ENCODE peak calls at places on chromosomes 7 and 10, in eight cellular contexts. X, E, P, K, Q, T, B and I are unnamed samples. For H3K4me1, the result is how much of the 10 kb centered on the place peaks cover.

GRCh38 chr10:47438857-47439474 is 44.9 kb downstream of the ANXA8 start:
- DNase-seq in X (no peak), P (peak), B (peak), E (peak), Q (no peak), K (peak), T (peak), I (no peak)

GRCh38 chr10:14880201-14880600 is 1.5 kb downstream of the SUV39H2 start:
- DNase-seq in B (no peak), Q (no peak), P (no peak), X (no peak), K (no peak), T (no peak), E (no peak), I (no peak)

GRCh38 chr7:130632111-130632510 is 36.4 kb downstream of the COPG2 start:
- DNase-seq in X (no peak), Q (no peak), E (no peak), P (no peak), T (no peak), K (no peak), B (no peak), I (no peak)

GRCh38 chr7:128920913-128921582 is 10.5 kb upstream of the KCP start:
- DNase-seq in X (no peak), P (no peak), T (no peak), Q (no peak), K (no peak), E (no peak), B (no peak), I (peak)

GRCh38 chr7:18890885-18891621 is 226.4 kb downstream of the TWIST1 start:
- DNase-seq in X (no peak), B (no peak), P (no peak), K (no peak), Q (no peak), T (no peak), E (no peak), I (no peak)

GRCh38 chr7:94003446-94004023 is 620 bp downstream of the BET1 start:
- DNase-seq in T (no peak), B (peak), P (no peak), E (no peak), Q (no peak), K (no peak), X (peak), I (no peak)

GRCh38 chr7:68417659-68418058 is 1180.6 kb upstream of the AUTS2 start:
- DNase-seq in P (no peak), K (no peak), X (no peak), T (peak), Q (no peak), E (no peak), B (no peak), I (no peak)

GRCh38 chr10:27620425-27621397 is 116.6 kb downstream of the RAB18 start:
- DNase-seq in X (peak), B (no peak), Q (peak), E (no peak), P (no peak), K (no peak), T (no peak), I (peak)

GRCh38 chr7:6730343-6730633 is 23.5 kb upstream of the ZNF12 start:
- DNase-seq in T (no peak), Q (no peak), P (no peak), K (no peak), E (no peak), X (no peak), B (no peak), I (no peak)

GRCh38 chr10:101938316-101939272 is 95.0 kb upstream of the KCNIP2 start:
- DNase-seq in X (no peak), B (peak), E (no peak), P (no peak), K (no peak), Q (peak), T (peak), I (no peak)

GRCh38 chr7:64098-64521 is 128.3 kb upstream of the FAM20C start:
- DNase-seq in E (peak), T (peak), K (peak), P (peak), Q (peak), B (peak), X (peak), I (peak)

GRCh38 chr7:36301914-36302771 is 87.5 kb upstream of the ANLN start:
- DNase-seq in Q (no peak), P (no peak), K (peak), X (no peak), B (no peak), T (no peak), E (no peak), I (no peak)

GRCh38 chr10:80589726-80590373 is 52.1 kb downstream of the SH2D4B start:
- DNase-seq in B (no peak), X (no peak), P (no peak), E (no peak), Q (no peak), T (no peak), K (no peak), I (no peak)

GRCh38 chr7:54778696-54779285 is 19.8 kb upstream of the SEC61G start:
- DNase-seq in B (no peak), T (no peak), K (no peak), E (no peak), P (no peak), X (no peak), Q (no peak), I (no peak)

GRCh38 chr10:119350529-119351001 is 143.2 kb downstream of the GRK5 start:
- DNase-seq in Q (no peak), K (no peak), E (no peak), P (no peak), B (no peak), X (no peak), T (no peak), I (no peak)

GRCh38 chr7:6035165-6035564 is 4.0 kb downstream of the ANKRD61 start:
- DNase-seq in B (no peak), T (no peak), P (no peak), E (no peak), K (no peak), X (no peak), Q (no peak), I (no peak)

GRCh38 chr10:29067161-29067560 is 221.7 kb upstream of the LYZL1 start:
- DNase-seq in X (no peak), T (no peak), Q (no peak), P (no peak), K (no peak), E (no peak), B (no peak), I (no peak)

GRCh38 chr10:119680050-119680449 is 28.9 kb downstream of the BAG3 start:
- DNase-seq in E (no peak), X (no peak), T (peak), P (no peak), B (no peak), Q (no peak), K (no peak), I (no peak)

GRCh38 chr7:154473360-154473759 is 421.2 kb downstream of the DPP6 start:
- DNase-seq in B (no peak), T (no peak), X (no peak), P (no peak), Q (no peak), K (no peak), E (no peak), I (no peak)

GRCh38 chr10:15814565-15814964 is 45.7 kb downstream of the MINDY3 start:
- DNase-seq in E (no peak), T (no peak), K (no peak), X (no peak), B (no peak), Q (no peak), P (no peak), I (no peak)

GRCh38 chr10:123896217-123896927 is 4.8 kb upstream of the CPXM2 start:
- DNase-seq in P (no peak), B (no peak), X (no peak), Q (no peak), T (no peak), E (no peak), K (no peak), I (no peak)

GRCh38 chr7:5630670-5631069 is 150.8 kb downstream of the RNF216 start:
- DNase-seq in E (no peak), K (no peak), Q (no peak), P (no peak), B (no peak), X (no peak), T (no peak), I (peak)

GRCh38 chr10:122259075-122259466 is 12.0 kb upstream of the BTBD16 start:
- DNase-seq in B (no peak), T (no peak), Q (no peak), K (peak), X (no peak), P (no peak), E (no peak), I (no peak)

GRCh38 chr7:44112997-44113763 is 9.0 kb downstream of the AEBP1 start:
- DNase-seq in T (no peak), E (no peak), X (no peak), B (no peak), P (no peak), K (no peak), Q (no peak), I (no peak)

GRCh38 chr7:2698581-2699288 is 10.7 kb downstream of the AMZ1 start:
- DNase-seq in X (no peak), Q (no peak), T (no peak), B (no peak), K (no peak), P (no peak), E (no peak), I (no peak)

GRCh38 chr7:151742713-151743480 is 134.0 kb downstream of the PRKAG2 start:
- DNase-seq in T (no peak), Q (no peak), B (no peak), E (no peak), K (no peak), X (no peak), P (no peak), I (no peak)

GRCh38 chr10:112634096-112634830 is 187.2 kb downstream of the VTI1A start:
- DNase-seq in X (no peak), T (no peak), B (no peak), Q (no peak), K (no peak), E (no peak), P (no peak), I (no peak)

GRCh38 chr7:6250364-6250833 is 22.0 kb downstream of the CYTH3 start:
- DNase-seq in X (no peak), E (no peak), Q (no peak), B (no peak), K (no peak), P (no peak), T (no peak), I (no peak)

GRCh38 chr10:31100176-31100575 is 68.5 kb upstream of the ZNF438 start:
- DNase-seq in B (no peak), T (no peak), K (no peak), P (no peak), X (no peak), Q (no peak), E (no peak), I (no peak)
- H3K27ac ChIP-seq in B (no peak), T (no peak), K (no peak), P (no peak), X (no peak), Q (no peak), E (no peak), I (no peak)

DNA sequence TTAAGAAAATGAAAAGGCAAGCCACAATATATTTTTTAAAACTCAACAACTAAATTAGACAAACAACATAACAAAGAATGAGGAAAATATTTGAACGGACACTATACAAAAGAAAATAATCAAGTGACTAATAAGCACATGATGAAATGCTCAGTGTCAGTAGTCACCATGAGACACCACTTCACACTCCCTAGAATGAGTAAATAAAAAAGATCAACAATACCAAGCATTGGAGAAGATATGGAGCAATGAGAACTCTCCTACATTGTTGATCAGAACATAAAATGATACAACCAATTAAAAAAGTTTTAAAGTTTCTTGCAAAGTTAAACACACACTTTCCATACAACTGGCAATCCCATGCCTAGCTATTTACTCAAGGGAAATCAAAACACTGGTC is 222.2 kb downstream of the C7orf25 start:
- DNase-seq in K (no peak), Q (no peak), T (no peak), P (no peak), E (no peak), B (no peak), X (no peak), I (no peak)
- TF ChIP-seq POLR2A in K (no peak), Q (no peak), T (no peak), P (no peak), E (no peak), B (no peak), X (no peak), I (no peak)

DNA sequence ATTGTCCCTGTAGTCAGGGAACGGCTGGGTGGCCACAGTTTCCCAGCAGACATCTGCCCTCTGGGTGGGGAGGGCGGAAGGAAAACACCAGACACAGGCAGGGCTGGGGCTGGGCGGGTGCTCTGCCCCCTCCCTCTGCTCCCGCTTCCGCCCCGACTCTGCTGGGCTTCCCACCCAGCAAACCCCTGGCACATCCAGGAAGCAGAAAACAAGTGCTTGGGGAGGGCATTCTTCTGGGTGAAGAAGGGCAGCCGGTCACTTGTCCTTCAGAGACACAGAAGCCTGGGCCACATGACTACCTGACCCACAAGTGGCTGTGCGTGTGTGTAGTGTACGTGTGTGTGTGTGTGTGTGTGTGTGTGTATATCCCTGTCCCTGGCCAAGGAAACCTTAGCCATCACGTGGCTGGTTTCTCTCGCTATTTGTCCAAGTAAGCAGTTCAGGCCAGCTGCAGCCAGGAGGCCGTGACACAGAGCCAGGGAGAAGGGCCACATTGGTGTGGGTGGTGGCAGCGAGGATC is 77.9 kb downstream of the ZMIZ1 start:
- DNase-seq in Q (peak), E (peak), P (peak), T (no peak), X (peak), K (peak), B (peak), I (peak)
- H3K4me1 ChIP-seq in Q (half or more), E (half or more), P (half or more), T (half or more), X (half or more), K (half or more), B (half or more), I (half or more)

DNA sequence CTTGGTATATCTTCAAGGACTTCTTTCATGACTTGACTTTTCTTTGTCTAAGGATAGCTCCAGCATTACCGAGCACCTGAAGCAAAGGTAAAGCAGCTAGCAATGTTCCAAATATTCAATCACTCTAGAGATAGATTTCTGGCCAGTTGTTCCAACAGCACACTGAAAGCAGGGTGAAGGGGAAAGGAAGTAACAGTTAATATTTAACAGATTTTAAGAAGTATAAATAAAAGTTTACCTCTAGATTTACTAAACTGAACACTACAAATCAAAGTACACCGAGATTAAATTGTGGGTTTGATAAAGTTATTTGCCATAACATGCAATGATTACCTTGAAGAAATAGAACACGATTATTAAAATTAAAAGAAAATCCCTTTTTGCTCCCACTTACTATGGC is 70.9 kb upstream of the GRID1 start:
- DNase-seq in X (no peak), T (no peak), E (no peak), P (no peak), B (no peak), Q (no peak), K (no peak), I (no peak)
- H3K27ac ChIP-seq in X (no peak), T (peak), E (peak), P (no peak), B (no peak), Q (no peak), K (no peak), I (no peak)

GRCh38 chr10:87506988-87507387 is 2.3 kb downstream of the MINPP1 start:
- DNase-seq in P (no peak), Q (no peak), E (no peak), T (no peak), X (no peak), K (no peak), B (no peak), I (no peak)
- TF ChIP-seq POLR2A in P (no peak), Q (no peak), E (no peak), T (no peak), X (no peak), K (no peak), B (no peak), I (no peak)

GRCh38 chr7:103644319-103644718 is 198.3 kb upstream of the SLC26A5 start:
- DNase-seq in T (no peak), K (no peak), Q (no peak), X (no peak), B (no peak), P (no peak), E (no peak), I (no peak)
- H3K4me1 ChIP-seq in T (under half), K (under half), Q (under half), X (under half), B (under half), P (under half), E (under half), I (under half)

DNA sequence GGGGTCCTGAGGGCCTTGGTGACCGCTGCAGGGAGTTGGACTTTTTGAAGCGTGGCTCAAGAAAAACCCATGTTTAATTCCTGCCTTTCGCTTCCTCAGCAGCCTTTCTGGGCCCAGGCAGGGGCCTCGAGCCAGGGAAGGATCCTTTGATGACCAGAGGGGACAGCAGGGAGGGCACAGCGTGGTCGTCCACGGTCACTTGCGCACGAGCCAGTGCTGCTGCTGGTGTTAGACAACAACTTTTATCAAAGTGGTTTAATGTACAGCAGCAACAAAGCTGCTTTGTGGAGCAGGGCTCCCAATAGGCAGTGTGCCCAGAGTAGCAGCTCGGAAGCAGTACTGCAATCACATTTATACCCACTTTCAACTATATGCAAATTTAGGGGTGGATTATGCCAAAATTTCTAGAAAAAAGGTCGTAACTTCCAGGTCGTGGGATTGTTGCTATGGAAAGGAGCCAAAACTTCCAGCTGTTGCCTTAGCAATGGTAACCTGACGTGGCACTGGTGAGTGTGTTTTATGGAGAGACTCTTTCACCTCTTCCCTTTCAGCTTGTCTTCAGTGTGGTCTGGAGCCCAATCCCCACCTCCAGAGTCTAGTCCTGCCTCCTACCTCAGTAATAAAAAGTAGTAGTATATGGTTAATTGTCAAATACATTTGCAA is 6.1 kb downstream of the GIMAP1 start:
- DNase-seq in T (no peak), X (no peak), B (no peak), K (no peak), E (no peak), P (no peak), Q (no peak), I (no peak)
- H3K27ac ChIP-seq in T (no peak), X (peak), B (no peak), K (no peak), E (no peak), P (no peak), Q (no peak), I (peak)

GRCh38 chr7:138472292-138473079 is 12.4 kb downstream of the TRIM24 start:
- DNase-seq in E (no peak), T (no peak), B (no peak), P (no peak), X (no peak), K (no peak), Q (no peak), I (no peak)
- TF ChIP-seq POLR2A in E (no peak), T (no peak), B (no peak), P (no peak), X (no peak), K (no peak), Q (no peak), I (no peak)

GRCh38 chr10:11224321-11224720 is 206.6 kb downstream of the CELF2 start:
- DNase-seq in B (no peak), P (no peak), E (no peak), Q (no peak), K (no peak), X (no peak), T (no peak), I (no peak)
- H3K4me1 ChIP-seq in B (under half), P (under half), E (under half), Q (under half), K (under half), X (under half), T (under half), I (under half)

GRCh38 chr7:75808106-75808505 is 5.5 kb downstream of the CCL24 start:
- DNase-seq in K (no peak), E (no peak), P (no peak), B (peak), X (no peak), Q (no peak), T (no peak), I (no peak)

GRCh38 chr7:75804705-75805104 is 8.9 kb downstream of the CCL24 start:
- DNase-seq in B (no peak), T (no peak), K (no peak), P (no peak), X (no peak), Q (no peak), E (no peak), I (no peak)

GRCh38 chr7:75809396-75809795 is 4.2 kb downstream of the CCL24 start:
- DNase-seq in Q (no peak), T (no peak), P (no peak), E (no peak), B (no peak), K (no peak), X (no peak), I (no peak)

GRCh38 chr7:75807452-75807851 is 6.2 kb downstream of the CCL24 start:
- DNase-seq in X (no peak), E (no peak), P (no peak), K (no peak), T (no peak), B (no peak), Q (no peak), I (no peak)

GRCh38 chr7:75806560-75807307 is 6.9 kb downstream of the CCL24 start:
- DNase-seq in Q (no peak), E (no peak), T (no peak), B (no peak), P (no peak), X (no peak), K (no peak), I (no peak)
- H3K27ac ChIP-seq in Q (no peak), E (no peak), T (no peak), B (no peak), P (no peak), X (no peak), K (no peak), I (no peak)